ENCODE peak calls at places on chromosomes 2 and 18, in four cellular contexts. One of them, this sample, is unnamed.

GRCh38 chr2:7692657-7693161 is 775.5 kb downstream of the RNF144A start:
- DNase-seq in lung: peak; percentile 44
- DNase-seq in MCF 10A: peak; percentile 88
- DNase-seq in H9: no peak
- DNase-seq in this sample: peak; percentile 96

GRCh38 chr2:217977840-217978535 is 24.8 kb downstream of the TNS1 start:
- DNase-seq in H9: no peak
- DNase-seq in MCF 10A: no peak
- DNase-seq in lung: no peak
- DNase-seq in this sample: no peak

GRCh38 chr2:227310756-227311110 is 14.3 kb upstream of the MFF start:
- DNase-seq in H9: no peak
- DNase-seq in MCF 10A: peak; percentile 27
- DNase-seq in lung: no peak
- DNase-seq in this sample: peak; percentile 61

GRCh38 chr2:197805598-197806316 is 1.4 kb downstream of the PLCL1 start:
- DNase-seq in MCF 10A: no peak
- DNase-seq in H9: no peak
- DNase-seq in lung: no peak
- DNase-seq in this sample: no peak

GRCh38 chr2:147327636-147328035 is 517.2 kb upstream of the ACVR2A start:
- DNase-seq in MCF 10A: no peak
- DNase-seq in H9: no peak
- DNase-seq in lung: no peak
- DNase-seq in this sample: peak; percentile 19

GRCh38 chr2:147026664-147027278 is 818.1 kb upstream of the ACVR2A start:
- DNase-seq in H9: no peak
- DNase-seq in lung: no peak
- DNase-seq in MCF 10A: peak; percentile 36
- DNase-seq in this sample: peak; percentile 58

GRCh38 chr2:6077585-6077984 is 385.4 kb downstream of the SOX11 start:
- DNase-seq in MCF 10A: no peak
- DNase-seq in lung: no peak
- DNase-seq in H9: no peak
- DNase-seq in this sample: no peak

GRCh38 chr2:42184346-42184745 is 15.2 kb downstream of the EML4 start:
- DNase-seq in MCF 10A: no peak
- DNase-seq in lung: no peak
- DNase-seq in H9: no peak
- DNase-seq in this sample: no peak

GRCh38 chr18:60146220-60146960 is 226.2 kb downstream of the MC4R start:
- DNase-seq in H9: no peak
- DNase-seq in MCF 10A: no peak
- DNase-seq in lung: no peak
- DNase-seq in this sample: no peak

GRCh38 chr18:45521777-45522176 is 93.5 kb upstream of the SLC14A2 start:
- DNase-seq in MCF 10A: peak; percentile 56
- DNase-seq in H9: no peak
- DNase-seq in lung: peak; percentile 51
- DNase-seq in this sample: peak; percentile 34

GRCh38 chr18:36650206-36650605 is 178.6 kb downstream of the TPGS2 start:
- DNase-seq in H9: no peak
- DNase-seq in MCF 10A: no peak
- DNase-seq in lung: no peak
- DNase-seq in this sample: no peak

GRCh38 chr2:86019121-86019520 is 86.6 kb downstream of the POLR1A start:
- DNase-seq in lung: no peak
- DNase-seq in MCF 10A: no peak
- DNase-seq in H9: no peak
- DNase-seq in this sample: no peak

GRCh38 chr2:221529943-221530652 is 42.0 kb downstream of the EPHA4 start:
- DNase-seq in lung: no peak
- DNase-seq in MCF 10A: peak; percentile 88
- DNase-seq in H9: no peak
- DNase-seq in this sample: peak; percentile 92

GRCh38 chr2:157443090-157443489 is 799 bp downstream of the CYTIP start:
- DNase-seq in MCF 10A: no peak
- DNase-seq in H9: no peak
- DNase-seq in lung: no peak
- DNase-seq in this sample: no peak

GRCh38 chr2:170578596-170578995 is 136.5 kb upstream of the SP5 start:
- DNase-seq in H9: no peak
- DNase-seq in MCF 10A: no peak
- DNase-seq in lung: no peak
- DNase-seq in this sample: no peak

GRCh38 chr2:205366336-205367060 is 315.8 kb upstream of the NRP2 start:
- DNase-seq in lung: no peak
- DNase-seq in MCF 10A: peak; percentile 29
- DNase-seq in H9: no peak
- DNase-seq in this sample: peak; percentile 10

GRCh38 chr2:88857951-88858406 is 166.5 kb downstream of the RPIA start:
- DNase-seq in MCF 10A: no peak
- DNase-seq in H9: no peak
- DNase-seq in lung: no peak
- DNase-seq in this sample: peak; percentile 2

GRCh38 chr2:21301871-21302433 is 178.2 kb downstream of the TDRD15 start:
- DNase-seq in H9: no peak
- DNase-seq in MCF 10A: no peak
- DNase-seq in lung: no peak
- DNase-seq in this sample: no peak

GRCh38 chr2:100321181-100321880 is 970 bp downstream of the LONRF2 start:
- DNase-seq in lung: peak; percentile 34
- DNase-seq in MCF 10A: no peak
- DNase-seq in H9: peak; percentile 82
- DNase-seq in this sample: peak; percentile 19

DNA sequence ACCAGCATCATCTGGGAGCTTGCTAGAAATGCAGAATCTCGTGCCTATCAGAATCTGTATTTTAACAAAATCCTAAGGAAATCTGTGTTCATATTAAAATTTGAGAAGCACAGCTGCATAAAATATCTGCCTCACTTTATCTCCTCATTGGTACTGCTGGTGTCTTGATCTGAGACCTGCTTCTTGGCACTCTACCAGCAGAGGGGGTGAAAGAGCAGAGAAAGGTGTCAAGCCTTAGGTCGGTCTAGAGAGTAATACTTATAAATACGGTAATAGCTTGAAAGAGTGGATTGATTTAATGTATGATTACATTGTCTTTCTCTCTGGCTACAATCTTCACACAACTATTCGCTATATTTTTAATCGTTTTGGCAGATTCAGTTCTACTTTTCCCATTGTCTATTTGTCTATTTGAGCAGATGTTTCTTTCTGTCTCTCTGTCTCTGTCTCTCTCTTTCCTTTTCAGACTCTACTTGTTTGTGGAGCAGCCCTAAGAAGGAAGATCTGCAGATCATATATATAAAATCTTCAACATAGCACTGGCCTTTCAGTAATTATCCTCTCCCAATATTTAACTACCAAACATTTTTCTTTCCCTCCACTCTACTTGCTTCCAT is 1.7 kb upstream of the GCG start:
- DNase-seq in H9: peak; percentile 63
- DNase-seq in lung: peak; percentile 68
- DNase-seq in MCF 10A: peak; percentile 87
- DNase-seq in this sample: peak; percentile 58
- TF ChIP-seq CTCF in H9: peak; percentile 82
- TF ChIP-seq CTCF in lung: peak; percentile 34
- TF ChIP-seq CTCF in MCF 10A: peak; percentile 55
- TF ChIP-seq CTCF in this sample: peak; percentile 87

DNA sequence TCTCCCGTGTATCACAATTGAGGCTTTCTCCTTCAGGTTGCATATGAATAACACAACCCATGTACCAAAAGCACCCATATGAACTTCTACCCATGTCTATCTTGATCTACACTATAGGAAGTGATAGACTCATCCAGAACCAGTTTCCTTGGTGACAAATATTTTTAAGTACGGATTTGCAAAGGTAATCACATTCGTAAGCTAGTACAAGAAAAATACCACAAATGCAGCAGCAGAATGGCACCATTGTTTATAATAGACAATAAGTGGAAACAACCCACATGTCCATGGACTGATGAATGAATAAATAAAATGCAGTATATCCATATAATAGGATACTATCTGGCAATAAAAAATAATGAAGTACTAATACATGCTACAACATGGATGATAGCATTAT is 3.2 kb upstream of the CCDC88A start:
- DNase-seq in H9: no peak
- DNase-seq in MCF 10A: no peak
- DNase-seq in lung: no peak
- DNase-seq in this sample: peak; percentile 42
- TF ChIP-seq CTCF in H9: no peak
- TF ChIP-seq CTCF in MCF 10A: no peak
- TF ChIP-seq CTCF in lung: no peak
- TF ChIP-seq CTCF in this sample: no peak

DNA sequence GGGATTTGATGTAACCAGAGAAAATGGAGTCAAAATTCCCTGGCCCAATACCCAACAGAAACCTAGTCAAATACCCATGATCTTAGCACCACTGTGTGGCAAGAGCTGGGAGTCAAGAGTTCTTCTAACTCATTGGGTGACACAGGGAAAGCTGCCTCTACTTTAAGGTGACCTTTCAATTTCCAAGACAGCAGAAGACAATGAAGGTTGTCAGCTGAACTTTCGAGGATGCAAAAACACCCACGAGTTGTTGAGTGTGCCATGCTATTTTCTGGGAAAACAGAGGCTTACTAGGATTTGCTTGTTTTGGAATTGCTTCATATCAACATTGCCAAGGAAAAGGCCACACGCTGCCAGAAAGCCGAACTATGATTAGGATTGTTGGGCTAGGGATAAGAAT is 61.6 kb upstream of the CYRIA start:
- DNase-seq in H9: no peak
- DNase-seq in lung: no peak
- DNase-seq in MCF 10A: no peak
- DNase-seq in this sample: no peak
- TF ChIP-seq CTCF in H9: no peak
- TF ChIP-seq CTCF in lung: no peak
- TF ChIP-seq CTCF in MCF 10A: no peak
- TF ChIP-seq CTCF in this sample: peak; percentile 31

GRCh38 chr2:200901459-200902072 is 12.4 kb downstream of the NIF3L1 start:
- DNase-seq in MCF 10A: peak; percentile 90
- DNase-seq in H9: peak; percentile 81
- DNase-seq in lung: peak; percentile 60
- DNase-seq in this sample: peak; percentile 80

GRCh38 chr2:200909958-200910357 is 20.8 kb downstream of the NIF3L1 start:
- DNase-seq in lung: no peak
- DNase-seq in MCF 10A: no peak
- DNase-seq in H9: no peak
- DNase-seq in this sample: no peak

DNA sequence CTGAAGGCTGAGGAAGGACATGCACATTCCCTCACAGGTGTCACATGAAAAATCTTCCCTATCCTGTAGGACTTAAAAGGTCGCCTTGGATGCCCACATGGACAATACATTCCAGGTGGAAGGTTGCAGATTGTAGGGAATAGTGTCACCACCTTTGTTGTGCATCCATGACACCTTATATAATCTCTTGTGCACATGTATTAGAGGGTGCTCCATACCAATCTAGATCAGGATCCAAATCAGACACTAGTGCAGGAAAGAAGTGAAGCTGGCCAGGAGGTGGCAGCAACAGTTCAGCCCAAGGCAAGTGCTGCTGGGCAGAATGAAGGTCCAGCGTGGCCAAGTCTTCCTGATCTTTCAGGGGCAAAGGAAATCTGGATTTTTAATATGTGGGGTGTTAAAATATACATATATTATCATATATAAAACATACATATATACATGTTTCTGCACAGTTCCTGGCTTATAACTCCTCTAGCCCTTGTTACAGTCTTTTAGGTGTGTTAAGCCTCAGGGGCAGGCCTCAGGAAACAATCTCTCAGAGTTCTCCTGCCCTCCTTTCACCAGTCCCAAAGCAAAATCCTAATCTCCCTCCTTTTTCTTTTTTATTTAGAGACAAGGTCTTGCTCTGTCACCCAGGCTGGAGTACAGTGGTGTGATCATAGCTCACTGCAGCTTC is 16.6 kb downstream of the NIF3L1 start:
- DNase-seq in H9: peak; percentile 65
- DNase-seq in lung: peak; percentile 71
- DNase-seq in MCF 10A: peak; percentile 69
- DNase-seq in this sample: peak; percentile 45
- TF ChIP-seq CTCF in H9: peak; percentile 78
- TF ChIP-seq CTCF in lung: peak; percentile 68
- TF ChIP-seq CTCF in MCF 10A: peak; percentile 72
- TF ChIP-seq CTCF in this sample: peak; percentile 75

GRCh38 chr18:11432360-11432811 is 177.0 kb upstream of the SLC35G4 start:
- DNase-seq in lung: no peak
- DNase-seq in MCF 10A: no peak
- DNase-seq in H9: no peak
- DNase-seq in this sample: no peak

GRCh38 chr18:11429876-11430275 is 179.5 kb upstream of the SLC35G4 start:
- DNase-seq in H9: no peak
- DNase-seq in MCF 10A: no peak
- DNase-seq in lung: no peak
- DNase-seq in this sample: no peak
- TF ChIP-seq CTCF in H9: no peak
- TF ChIP-seq CTCF in MCF 10A: no peak
- TF ChIP-seq CTCF in lung: no peak
- TF ChIP-seq CTCF in this sample: no peak

GRCh38 chr2:37026050-37026449 is 58.1 kb downstream of the HEATR5B start:
- DNase-seq in MCF 10A: peak; percentile 6
- DNase-seq in H9: peak; percentile 53
- DNase-seq in lung: no peak
- DNase-seq in this sample: no peak
- TF ChIP-seq CTCF in MCF 10A: peak; percentile 8
- TF ChIP-seq CTCF in H9: peak; percentile 65
- TF ChIP-seq CTCF in lung: no peak
- TF ChIP-seq CTCF in this sample: peak; percentile 2